ENCODE peak calls at places on chromosomes 5 and 9, in nine cellular contexts. B, M, U, H, T, Z, R, D and S are unnamed samples.

GRCh38 chr5:157115012-157115411 is 6.2 kb upstream of the HAVCR2 start:
- DNase-seq in H (no peak), U (no peak), R (no peak), D (no peak), M (no peak), B (no peak), Z (no peak), T (no peak), S (no peak)

GRCh38 chr9:573551-574410 is 267.7 kb upstream of the DMRT1 start:
- DNase-seq in U (no peak), D (no peak), T (no peak), B (no peak), Z (no peak), M (no peak), H (no peak), R (peak; percentile 83), S (no peak)

GRCh38 chr5:126624534-126624933 is 23.8 kb downstream of the PHAX start:
- DNase-seq in B (no peak), U (no peak), M (peak; percentile 19), Z (no peak), T (no peak), R (peak; percentile 62), D (no peak), H (no peak), S (no peak)

GRCh38 chr5:68533051-68533450 is 317.5 kb downstream of the PIK3R1 start:
- DNase-seq in H (no peak), M (no peak), T (no peak), B (no peak), R (no peak), U (no peak), D (no peak), Z (no peak), S (no peak)

GRCh38 chr5:4661326-4661725 is 478.8 kb upstream of the ADAMTS16 start:
- DNase-seq in U (no peak), T (no peak), B (peak; percentile 28), D (no peak), Z (no peak), R (no peak), M (no peak), H (no peak), S (no peak)

GRCh38 chr9:93825348-93826115 is 129.6 kb downstream of the BARX1 start:
- DNase-seq in D (no peak), R (no peak), Z (no peak), T (peak; percentile 4), B (no peak), M (no peak), H (no peak), U (no peak), S (no peak)

GRCh38 chr5:116578676-116579075 is 4.1 kb upstream of the SEMA6A start:
- DNase-seq in B (no peak), D (no peak), T (no peak), M (no peak), H (no peak), U (no peak), R (no peak), Z (no peak), S (no peak)

GRCh38 chr5:159132429-159133040 is 32.8 kb upstream of the EBF1 start:
- DNase-seq in T (no peak), M (no peak), B (no peak), Z (no peak), R (no peak), U (no peak), D (no peak), H (no peak), S (no peak)

GRCh38 chr5:37717613-37718431 is 122.0 kb downstream of the GDNF start:
- DNase-seq in H (no peak), Z (no peak), T (peak; percentile 76), R (peak; percentile 10), U (no peak), M (peak; percentile 81), D (no peak), B (peak; percentile 89), S (no peak)